ENCODE peak calls at places on chromosomes 2 and 18, in six cellular contexts. R is fibroblast of lung, X is fibroblast of mammary gland, G is astrocyte of the spinal cord, M is left lung, O is gastrocnemius medialis. H is an unnamed sample.

GRCh38 chr2:3627500-3628100 is 30.4 kb upstream of the ALLC start:
- DNase-seq in R (no peak), O (no peak), M (no peak), G (no peak), X (no peak), H (peak)

GRCh38 chr2:43193996-43194869 is 32.2 kb downstream of the ZFP36L2 start:
- DNase-seq in G (no peak), O (no peak), X (no peak), M (no peak), R (no peak), H (no peak)

GRCh38 chr2:142872900-142873724 is 4.4 kb upstream of the KYNU start:
- DNase-seq in R (peak), O (no peak), X (peak), G (peak), M (no peak), H (no peak)

GRCh38 chr18:5879479-5879882 is 15.8 kb downstream of the TMEM200C start:
- DNase-seq in X (peak), G (peak), O (no peak), M (no peak), R (peak), H (no peak)

GRCh38 chr2:199315299-199316179 is 142.2 kb downstream of the SATB2 start:
- DNase-seq in R (peak), M (no peak), G (peak), X (peak), O (no peak), H (no peak)

GRCh38 chr2:18119883-18120282 is 241.4 kb downstream of the KCNS3 start:
- DNase-seq in X (peak), R (peak), G (peak), M (no peak), O (peak), H (no peak)

GRCh38 chr2:234083572-234084348 is 33.3 kb downstream of the SPP2 start:
- DNase-seq in M (no peak), G (no peak), R (no peak), O (no peak), X (no peak), H (no peak)

GRCh38 chr2:43049836-43050796 is 176.3 kb downstream of the ZFP36L2 start:
- DNase-seq in M (peak), G (no peak), R (peak), O (no peak), X (no peak), H (no peak)

GRCh38 chr2:133526468-133526769 is 41.8 kb downstream of the NCKAP5 start:
- DNase-seq in O (no peak), X (no peak), G (no peak), M (no peak), R (peak), H (no peak)

GRCh38 chr2:215624423-215624829 is 188.6 kb upstream of the FN1 start:
- DNase-seq in M (peak), R (peak), G (peak), O (peak), X (peak), H (peak)

GRCh38 chr2:8587920-8588830 is 93.7 kb upstream of the ID2 start:
- DNase-seq in M (no peak), O (no peak), G (no peak), R (no peak), X (no peak), H (no peak)

GRCh38 chr2:6945087-6945813 is 28.0 kb downstream of the RNF144A start:
- DNase-seq in R (no peak), G (no peak), O (no peak), X (no peak), M (no peak), H (no peak)

GRCh38 chr2:229407170-229407569 is 136.1 kb upstream of the PID1 start:
- DNase-seq in G (peak), M (peak), X (peak), R (peak), O (peak), H (peak)

GRCh38 chr2:53715568-53715967 is 52.0 kb upstream of the CHAC2 start:
- DNase-seq in R (peak), G (peak), X (peak), O (no peak), M (no peak), H (no peak)

GRCh38 chr2:232325324-232326273 is 53.0 kb upstream of the ALPP start:
- DNase-seq in R (peak), M (peak), O (no peak), G (no peak), X (peak), H (peak)

GRCh38 chr2:225889452-225889851 is 489.9 kb downstream of the NYAP2 start:
- DNase-seq in G (peak), X (peak), O (peak), M (no peak), R (peak), H (peak)

GRCh38 chr2:230888824-230889400 is 24.2 kb downstream of the ITM2C start:
- DNase-seq in O (no peak), G (no peak), M (no peak), R (no peak), X (no peak), H (no peak)

GRCh38 chr2:128809880-128810279 is 491.2 kb upstream of the HS6ST1 start:
- DNase-seq in X (peak), G (no peak), R (no peak), O (no peak), M (no peak), H (no peak)

GRCh38 chr2:202051499-202052161 is 18.0 kb downstream of the FZD7 start:
- DNase-seq in O (no peak), M (no peak), G (peak), R (peak), X (no peak), H (no peak)

GRCh38 chr2:21836766-21837543 is 713.2 kb downstream of the TDRD15 start:
- DNase-seq in G (peak), R (peak), O (no peak), X (peak), M (no peak), H (no peak)

GRCh38 chr2:241865957-241866858 is 3.3 kb upstream of the RTP5 start:
- DNase-seq in X (no peak), O (no peak), M (no peak), G (no peak), R (no peak), H (no peak)

GRCh38 chr18:26930630-26931029 is 65.1 kb upstream of the AQP4 start:
- DNase-seq in M (no peak), X (no peak), R (no peak), O (no peak), G (no peak), H (no peak)

GRCh38 chr2:234705108-234705507 is 208.2 kb upstream of the ARL4C start:
- DNase-seq in O (no peak), M (no peak), G (peak), X (peak), R (peak), H (no peak)

GRCh38 chr18:62729487-62730386 is 14.4 kb downstream of the PHLPP1 start:
- DNase-seq in X (no peak), R (no peak), G (no peak), M (no peak), O (no peak), H (no peak)

GRCh38 chr2:77101796-77102452 is 420.3 kb downstream of the LRRTM4 start:
- DNase-seq in O (no peak), R (no peak), G (no peak), M (no peak), X (no peak), H (no peak)

GRCh38 chr2:104846182-104846954 is 7.5 kb upstream of the POU3F3 start:
- DNase-seq in M (no peak), O (no peak), X (no peak), G (no peak), R (no peak), H (no peak)

GRCh38 chr2:9333591-9334171 is 89.6 kb downstream of the ITGB1BP1 start:
- DNase-seq in G (peak), R (peak), M (peak), O (peak), X (peak), H (peak)

GRCh38 chr2:236166781-236167296 is 1.3 kb downstream of the GBX2 start:
- DNase-seq in O (no peak), M (no peak), G (no peak), R (no peak), X (no peak), H (no peak)

GRCh38 chr2:96580771-96581170 is 44.2 kb downstream of the ARID5A start:
- DNase-seq in M (no peak), R (no peak), G (no peak), X (no peak), O (no peak), H (peak)

GRCh38 chr2:42963452-42964068 is 171.2 kb upstream of the HAAO start:
- DNase-seq in X (no peak), O (no peak), G (no peak), R (no peak), M (no peak), H (no peak)

GRCh38 chr18:47163241-47163640 is 12.9 kb downstream of the IER3IP1 start:
- DNase-seq in G (peak), X (peak), R (peak), M (no peak), O (no peak), H (no peak)

GRCh38 chr2:138182913-138183312 is 218.6 kb downstream of the HNMT start:
- DNase-seq in X (peak), G (no peak), O (no peak), R (peak), M (no peak), H (no peak)

GRCh38 chr2:66030553-66030952 is 404.4 kb upstream of the MEIS1 start:
- DNase-seq in G (no peak), O (no peak), X (peak), M (no peak), R (peak), H (no peak)
- TF ChIP-seq CTCF in G (no peak), O (peak), X (peak), M (no peak), R (no peak), H (no peak)

GRCh38 chr18:31102941-31103340 is 720 bp upstream of the DSC2 start:
- DNase-seq in O (no peak), M (no peak), X (no peak), G (no peak), R (no peak), H (no peak)
- H3K4me3 ChIP-seq in O (no peak), M (no peak), X (no peak), G (no peak), R (no peak), H (no peak)

GRCh38 chr18:34120294-34120693 is 104.4 kb downstream of the NOL4 start:
- DNase-seq in O (no peak), R (no peak), G (no peak), M (no peak), X (no peak), H (no peak)

GRCh38 chr18:34121157-34121807 is 103.4 kb downstream of the NOL4 start:
- DNase-seq in X (peak), M (no peak), G (peak), O (no peak), R (peak), H (no peak)

GRCh38 chr18:34115409-34116081 is 109.2 kb downstream of the NOL4 start:
- DNase-seq in O (no peak), R (no peak), X (no peak), G (no peak), M (no peak), H (peak)

GRCh38 chr18:34114996-34115395 is 109.7 kb downstream of the NOL4 start:
- DNase-seq in O (no peak), G (no peak), X (no peak), M (no peak), R (no peak), H (no peak)

GRCh38 chr18:34117319-34117718 is 107.4 kb downstream of the NOL4 start:
- DNase-seq in G (no peak), O (no peak), M (no peak), R (no peak), X (no peak), H (no peak)
- TF ChIP-seq CTCF in G (no peak), O (no peak), M (no peak), R (no peak), X (no peak), H (no peak)

GRCh38 chr18:48859311-48860275 is 91.2 kb downstream of the SMAD7 start:
- DNase-seq in R (no peak), O (no peak), G (no peak), X (no peak), M (no peak), H (no peak)
- H3K4me3 ChIP-seq in R (no peak), O (no peak), G (no peak), X (no peak), M (no peak), H (no peak)

GRCh38 chr18:39481281-39481680 is 1915.7 kb upstream of the CELF4 start:
- DNase-seq in O (no peak), R (peak), X (no peak), M (no peak), G (no peak), H (no peak)

GRCh38 chr18:39489426-39489825 is 1923.8 kb upstream of the CELF4 start:
- DNase-seq in M (no peak), R (peak), O (no peak), G (no peak), X (peak), H (no peak)

GRCh38 chr18:39485696-39486095 is 1920.1 kb upstream of the CELF4 start:
- DNase-seq in R (no peak), O (no peak), G (no peak), X (peak), M (no peak), H (no peak)

GRCh38 chr18:39487932-39488331 is 1922.3 kb upstream of the CELF4 start:
- DNase-seq in R (no peak), O (no peak), X (no peak), M (no peak), G (no peak), H (no peak)

GRCh38 chr18:39486268-39486667 is 1920.7 kb upstream of the CELF4 start:
- DNase-seq in M (no peak), X (no peak), G (no peak), O (no peak), R (no peak), H (no peak)
- TF ChIP-seq CTCF in M (no peak), X (peak), G (peak), O (no peak), R (no peak), H (no peak)

DNA sequence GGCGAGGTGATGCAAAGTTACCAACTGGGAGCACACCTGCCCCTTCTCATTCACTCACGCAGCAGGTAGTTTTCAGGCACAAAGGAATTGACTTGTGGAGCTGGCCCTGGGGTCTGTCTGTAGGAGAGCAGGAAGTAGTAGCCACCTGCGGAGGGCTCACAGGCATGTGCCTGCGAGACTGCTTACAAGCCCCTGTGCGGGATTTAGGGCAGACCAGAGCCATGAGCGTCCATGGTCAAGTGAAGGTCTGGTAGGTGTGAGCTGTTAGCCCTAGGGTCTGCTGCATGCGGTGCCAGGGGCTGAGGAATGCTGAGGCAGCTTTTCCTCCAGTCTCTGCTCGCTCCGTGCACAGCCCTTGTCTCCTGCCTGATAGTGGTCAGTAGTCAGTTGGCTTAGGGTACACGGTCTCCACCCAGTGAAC is 18.9 kb downstream of the INPP4A start:
- DNase-seq in R (no peak), G (no peak), O (no peak), X (no peak), M (no peak), H (no peak)
- H3K4me3 ChIP-seq in R (no peak), G (no peak), O (no peak), X (no peak), M (no peak), H (no peak)

GRCh38 chr2:55176094-55176415 is 56.0 kb downstream of the CLHC1 start:
- DNase-seq in G (no peak), M (no peak), O (no peak), R (no peak), X (no peak), H (no peak)

GRCh38 chr2:55180374-55180773 is 51.7 kb downstream of the CLHC1 start:
- DNase-seq in X (no peak), M (no peak), G (no peak), O (no peak), R (no peak), H (no peak)

GRCh38 chr2:55173422-55174020 is 58.6 kb downstream of the CLHC1 start:
- DNase-seq in X (no peak), R (no peak), G (no peak), O (no peak), M (no peak), H (no peak)

GRCh38 chr2:55169915-55170314 is 62.2 kb downstream of the CLHC1 start:
- DNase-seq in X (no peak), M (no peak), R (no peak), O (no peak), G (no peak), H (no peak)

GRCh38 chr2:55175254-55176093 is 56.6 kb downstream of the CLHC1 start:
- DNase-seq in G (peak), M (no peak), O (no peak), R (peak), X (peak), H (no peak)
- TF ChIP-seq CTCF in G (peak), M (peak), O (peak), R (peak), X (peak), H (peak)